ENCODE peak calls at places on chromosomes 6 and 20, in ten cellular contexts. C is epithelial cell of esophagus; T is stimulated activated CD4-positive, alpha-beta T cell treated with anti-CD3 and anti-CD28 coated beads, Interleukin-1b, Interleukin-23, amount 100 ng/mL, for 4 hours; J is K562; V is lung; W is activated T-helper 1 cell treated with anti-CD3 and anti-CD28 coated beads, Interleukin-2, amount 50 U/mL, for 16 hours; N is RWPE1; M is SK-N-MC; A is sigmoid colon; E is activated naive CD4-positive, alpha-beta T cell treated with Interleukin-2 at 50 U/mL for 16 hours. Y is an unnamed sample.

GRCh38 chr20:19928379-19929360 is 88.5 kb upstream of the NAA20 start:
- DNase-seq in C (peak; percentile 98), N (peak; percentile 92), W (no peak), M (no peak), J (no peak), T (no peak), E (no peak), A (no peak), V (peak; percentile 75), Y (no peak)

GRCh38 chr6:163415176-163415619 is 680 bp downstream of the QKI start:
- DNase-seq in M (no peak), W (no peak), V (no peak), C (no peak), A (peak; percentile 66), N (no peak), T (peak; percentile 6), E (peak; percentile 33), J (peak; percentile 57), Y (peak; percentile 7)

GRCh38 chr6:19317587-19317986 is 519.6 kb upstream of the ID4 start:
- DNase-seq in V (no peak), M (no peak), T (no peak), J (no peak), W (no peak), C (no peak), N (no peak), A (no peak), E (no peak), Y (no peak)

GRCh38 chr20:8020314-8021079 is 936 bp upstream of the TMX4 start:
- DNase-seq in A (no peak), C (no peak), V (no peak), N (no peak), M (no peak), T (no peak), J (no peak), E (no peak), W (no peak), Y (no peak)

GRCh38 chr20:60381643-60382400 is 423.6 kb downstream of the CDH26 start:
- DNase-seq in N (no peak), W (no peak), E (no peak), A (no peak), V (no peak), C (no peak), J (no peak), T (no peak), M (no peak), Y (no peak)

GRCh38 chr6:3392930-3393575 is 63.8 kb downstream of the SLC22A23 start:
- DNase-seq in A (no peak), W (no peak), C (no peak), M (no peak), J (peak; percentile 97), E (no peak), V (no peak), N (no peak), T (no peak), Y (no peak)

GRCh38 chr6:121142093-121142492 is 192.2 kb downstream of the TBC1D32 start:
- DNase-seq in J (no peak), C (peak; percentile 33), W (no peak), A (no peak), N (no peak), M (no peak), E (no peak), T (no peak), V (no peak), Y (no peak)

GRCh38 chr20:2449386-2449785 is 21.2 kb downstream of the SNRPB start:
- DNase-seq in E (peak; percentile 33), W (no peak), N (no peak), C (no peak), T (no peak), J (no peak), V (no peak), A (no peak), M (no peak), Y (no peak)

GRCh38 chr6:152309648-152310047 is 327.5 kb downstream of the SYNE1 start:
- DNase-seq in C (peak; percentile 42), W (peak; percentile 39), N (no peak), E (peak; percentile 63), V (no peak), M (no peak), T (peak; percentile 42), A (no peak), J (no peak), Y (peak; percentile 49)

GRCh38 chr6:125887372-125887771 is 69.2 kb upstream of the HINT3 start:
- DNase-seq in W (no peak), A (no peak), C (no peak), J (no peak), T (no peak), E (no peak), N (no peak), V (no peak), M (no peak), Y (no peak)

GRCh38 chr6:34055223-34055933 is 90.5 kb downstream of the GRM4 start:
- DNase-seq in V (peak; percentile 37), C (peak; percentile 68), T (peak; percentile 58), E (peak; percentile 65), A (peak; percentile 72), J (peak; percentile 94), W (peak; percentile 41), N (peak; percentile 72), M (peak; percentile 16), Y (peak; percentile 45)

GRCh38 chr6:111573118-111573883 is 32.4 kb downstream of the TRAF3IP2 start:
- DNase-seq in T (no peak), J (no peak), A (peak; percentile 73), M (peak; percentile 70), N (peak; percentile 83), C (peak; percentile 98), W (no peak), V (no peak), E (no peak), Y (no peak)

GRCh38 chr6:51213806-51214205 is 395.1 kb downstream of the TFAP2B start:
- DNase-seq in W (no peak), T (no peak), J (no peak), E (no peak), M (no peak), A (no peak), N (no peak), V (no peak), C (no peak), Y (no peak)